ENCODE peak calls at places on chromosome 22, in six cellular contexts. O is kidney, Q is GM13976, I is GM06990, X is type B pancreatic cell, H is brain microvascular endothelial cell. D is an unnamed sample.

GRCh38 chr22:50674606-50675552 is 2.3 kb downstream of the SHANK3 start:
- DNase-seq in X (peak; percentile 81), H (no peak), Q (peak; percentile 56), I (no peak), O (peak; percentile 93), D (peak; percentile 29)

GRCh38 chr22:38136607-38137006 is 26.1 kb upstream of the BAIAP2L2 start:
- DNase-seq in I (no peak), H (no peak), Q (no peak), X (no peak), O (no peak), D (no peak)

GRCh38 chr22:27983361-27983791 is 64.3 kb upstream of the PITPNB start:
- DNase-seq in I (no peak), O (no peak), Q (no peak), H (no peak), X (no peak), D (no peak)

GRCh38 chr22:41992496-41992895 is 6.1 kb upstream of the WBP2NL start:
- DNase-seq in Q (no peak), H (no peak), X (no peak), I (no peak), O (no peak), D (no peak)

GRCh38 chr22:25496396-25497064 is 67.9 kb upstream of the GRK3 start:
- DNase-seq in Q (no peak), O (no peak), I (no peak), H (no peak), X (no peak), D (no peak)

GRCh38 chr22:39177791-39178190 is 25.3 kb upstream of the CBX7 start:
- DNase-seq in I (no peak), X (peak; percentile 67), Q (no peak), O (no peak), H (no peak), D (no peak)

GRCh38 chr22:43183496-43184263 is 3.3 kb downstream of the TTLL12 start:
- DNase-seq in I (no peak), Q (no peak), X (no peak), H (peak; percentile 28), O (peak; percentile 60), D (no peak)

GRCh38 chr22:44248926-44249325 is 63.8 kb downstream of the SHISAL1 start:
- DNase-seq in H (no peak), Q (no peak), I (no peak), O (no peak), X (no peak), D (no peak)

GRCh38 chr22:33440756-33441155 is 382.6 kb upstream of the SYN3 start:
- DNase-seq in Q (no peak), O (no peak), H (no peak), X (no peak), I (no peak), D (no peak)

GRCh38 chr22:33958741-33959140 is 38.5 kb upstream of the LARGE1 start:
- DNase-seq in X (no peak), Q (no peak), O (no peak), H (no peak), I (no peak), D (no peak)

GRCh38 chr22:25334091-25334490 is 114.7 kb downstream of the CRYBB2 start:
- DNase-seq in O (no peak), H (peak; percentile 43), I (no peak), Q (peak; percentile 63), X (no peak), D (peak; percentile 39)

GRCh38 chr22:22810471-22810870 is 77.1 kb upstream of the IGLL5 start:
- DNase-seq in O (no peak), X (peak; percentile 64), I (no peak), Q (no peak), H (no peak), D (no peak)

GRCh38 chr22:36870250-36870649 is 9.4 kb downstream of the NCF4 start:
- DNase-seq in I (no peak), H (no peak), X (no peak), Q (no peak), O (peak; percentile 59), D (no peak)

GRCh38 chr22:39493759-39494158 is 8.3 kb upstream of the MIEF1 start:
- DNase-seq in O (peak; percentile 15), I (no peak), H (peak; percentile 67), X (no peak), Q (no peak), D (no peak)

GRCh38 chr22:46829140-46829891 is 66.9 kb downstream of the TBC1D22A start:
- DNase-seq in X (no peak), I (no peak), Q (no peak), O (no peak), H (peak; percentile 78), D (no peak)

GRCh38 chr22:41524809-41525449 is 19.3 kb downstream of the POLR3H start:
- DNase-seq in Q (peak; percentile 76), X (no peak), H (peak; percentile 37), O (peak; percentile 81), I (no peak), D (no peak)

GRCh38 chr22:20284471-20285086 is 16.5 kb upstream of the RTN4R start:
- DNase-seq in I (no peak), Q (no peak), X (no peak), H (no peak), O (no peak), D (no peak)

GRCh38 chr22:50326225-50326958 is 420 bp downstream of the DENND6B start:
- DNase-seq in H (no peak), Q (peak; percentile 32), O (peak; percentile 68), I (no peak), X (no peak), D (no peak)

GRCh38 chr22:50184004-50184461 is 1.7 kb upstream of the TRABD start:
- DNase-seq in X (no peak), O (peak; percentile 93), Q (no peak), H (no peak), I (peak; percentile 19), D (no peak)

GRCh38 chr22:49015993-49016908 is 811.4 kb downstream of the BRD1 start:
- DNase-seq in Q (no peak), O (peak; percentile 67), X (peak; percentile 58), I (no peak), H (no peak), D (no peak)

GRCh38 chr22:28703436-28703835 is 23.8 kb upstream of the TTC28 start:
- DNase-seq in H (no peak), O (no peak), I (no peak), Q (no peak), X (no peak), D (no peak)

GRCh38 chr22:26097840-26098239 is 71.4 kb upstream of the SEZ6L start:
- DNase-seq in O (no peak), Q (no peak), X (no peak), H (no peak), I (no peak), D (no peak)

GRCh38 chr22:25884121-25884520 is 142.1 kb downstream of the MYO18B start:
- DNase-seq in Q (no peak), O (no peak), I (no peak), H (no peak), X (no peak), D (no peak)

DNA sequence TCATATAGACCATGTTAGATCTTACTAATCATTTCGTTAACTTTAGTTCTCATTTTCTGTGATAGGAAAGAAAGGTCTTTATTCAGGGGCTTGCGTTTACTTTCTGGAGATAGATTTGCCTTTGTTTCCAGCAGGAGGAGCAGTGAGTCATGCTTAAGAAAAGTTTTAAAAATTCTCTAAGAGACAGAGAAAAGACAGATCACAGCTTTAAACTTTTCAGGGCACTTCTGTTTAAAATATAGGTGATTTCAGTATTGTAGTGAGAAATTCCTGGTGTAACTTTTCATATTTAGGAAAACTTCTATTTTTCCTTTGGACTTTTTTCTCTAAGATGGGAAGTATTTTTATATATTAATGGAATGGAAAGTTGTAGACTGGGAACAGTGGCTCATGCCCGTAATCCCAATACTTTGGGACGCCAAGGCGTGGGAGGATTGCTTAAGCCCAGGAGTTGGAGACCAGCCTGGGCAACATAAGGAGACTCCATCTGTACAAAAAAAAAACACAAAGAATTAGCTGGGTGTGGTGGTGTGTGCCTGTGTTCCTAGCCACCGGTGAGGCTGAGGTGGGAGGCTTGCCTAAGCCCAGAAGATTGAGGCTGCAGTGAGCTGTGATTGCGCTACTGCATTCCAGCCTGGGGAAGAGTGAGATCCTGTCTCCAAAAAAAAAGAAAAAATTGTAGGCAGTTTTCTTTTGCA is 60.3 kb downstream of the ATXN10 start:
- DNase-seq in H (no peak), I (no peak), Q (no peak), O (no peak), X (no peak), D (no peak)
- TF ChIP-seq CTCF in H (peak; percentile 54), I (peak; percentile 36), Q (no peak), O (peak; percentile 2), X (peak; percentile 70), D (no peak)

GRCh38 chr22:18121436-18122253 is 11.0 kb downstream of the TUBA8 start:
- DNase-seq in Q (no peak), O (no peak), X (no peak), H (no peak), I (no peak), D (no peak)
- TF ChIP-seq CTCF in Q (no peak), O (no peak), X (no peak), H (peak; percentile 34), I (no peak), D (no peak)

DNA sequence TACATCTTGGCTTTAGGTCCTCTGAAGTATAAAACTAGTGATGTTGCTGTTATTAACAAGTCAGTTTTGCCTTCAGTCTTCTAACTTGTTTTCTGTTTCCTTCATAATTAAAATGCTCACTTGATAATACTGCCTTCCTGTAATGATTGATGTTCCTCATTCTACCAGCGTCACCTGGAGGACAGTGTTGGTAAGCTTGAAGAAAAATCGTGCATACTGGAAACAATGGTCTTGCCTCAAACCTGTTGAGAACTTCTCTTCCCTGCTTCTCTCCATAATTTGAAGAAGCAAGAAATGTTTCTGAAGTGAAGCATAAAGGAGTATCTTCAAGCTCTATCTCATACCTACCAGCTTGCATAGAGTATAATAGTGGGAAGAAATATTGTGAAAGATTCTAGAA is 3.0 kb downstream of the YWHAH start:
- DNase-seq in Q (peak; percentile 66), H (no peak), X (no peak), I (peak; percentile 25), O (no peak), D (no peak)
- TF ChIP-seq CTCF in Q (peak; percentile 77), H (peak; percentile 55), X (peak; percentile 46), I (peak; percentile 79), O (peak; percentile 62), D (no peak)

DNA sequence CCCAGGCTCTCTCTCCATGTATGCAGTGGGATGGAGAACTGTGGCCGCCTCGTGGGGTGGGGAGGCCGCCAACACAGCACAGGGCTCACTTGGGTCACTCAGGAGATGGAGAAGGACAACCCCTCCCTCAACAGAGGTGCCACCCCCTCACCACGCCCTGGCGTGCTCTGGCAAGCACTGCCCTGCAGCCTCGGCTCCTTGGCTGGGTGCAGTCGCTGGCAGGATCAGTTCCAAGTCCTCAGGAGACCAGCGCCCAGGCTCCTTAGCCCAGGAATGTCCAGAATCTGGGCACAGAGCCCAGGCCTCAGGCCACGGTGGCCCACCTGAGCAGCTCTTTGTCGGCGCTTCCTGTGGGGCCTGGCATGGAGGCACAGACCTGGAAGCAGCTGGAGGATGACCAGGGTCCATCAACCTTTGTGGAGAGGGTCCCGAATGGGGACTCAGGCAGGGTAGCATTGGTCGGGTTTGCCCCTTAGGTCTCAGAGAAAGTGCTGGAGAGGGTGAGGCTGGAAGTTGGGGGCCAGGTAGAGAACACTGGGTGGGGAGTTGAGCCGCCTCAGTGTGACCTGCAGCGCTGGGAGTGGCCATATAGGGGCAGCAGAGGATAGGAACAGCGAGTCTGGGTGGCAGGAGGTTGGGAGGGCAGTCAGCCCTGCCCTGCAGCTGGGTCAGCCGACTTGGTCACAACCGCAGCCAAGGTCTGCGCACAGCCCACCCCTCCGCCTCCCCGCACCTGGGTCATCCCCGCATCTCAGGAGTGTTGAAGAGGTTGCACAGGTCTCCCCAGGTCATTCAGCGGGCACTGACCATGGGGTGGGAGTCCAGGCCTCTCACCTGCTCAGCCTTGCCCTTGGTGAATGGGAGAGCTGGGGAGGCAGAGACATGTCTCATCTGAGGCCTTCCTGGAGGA is 8.2 kb downstream of the SUSD2 start:
- DNase-seq in H (peak; percentile 37), X (peak; percentile 70), O (peak; percentile 92), I (no peak), Q (peak; percentile 90), D (peak; percentile 33)
- TF ChIP-seq CTCF in H (peak; percentile 95), X (peak; percentile 87), O (peak; percentile 87), I (peak; percentile 81), Q (peak; percentile 70), D (no peak)

D was measured in activated B cell treated with CpG ODN at 0.5 μM for 24 hours.